ENCODE peak calls at places on chromosomes 11 and 22, in nine cellular contexts. K, A, C, G, E, Z, W, L and O are unnamed samples.

GRCh38 chr11:2814751-2815150 is 70.8 kb downstream of the CDKN1C start:
- DNase-seq in K (peak), A (no peak), C (no peak), G (no peak), E (no peak), Z (peak), W (peak), L (no peak), O (no peak)

GRCh38 chr11:85481862-85482261 is 145.3 kb downstream of the DLG2 start:
- DNase-seq in K (no peak), A (no peak), C (no peak), G (no peak), E (no peak), Z (no peak), W (no peak), L (no peak), O (no peak)

GRCh38 chr11:103480421-103480820 is 371.2 kb downstream of the DYNC2H1 start:
- DNase-seq in K (no peak), A (no peak), C (no peak), G (no peak), E (no peak), Z (no peak), W (no peak), L (no peak), O (no peak)

GRCh38 chr22:32590556-32590955 is 115.9 kb downstream of the FBXO7 start:
- DNase-seq in K (no peak), A (no peak), C (no peak), G (no peak), E (no peak), Z (no peak), W (no peak), L (no peak), O (no peak)

GRCh38 chr11:64019106-64020031 is 16.4 kb upstream of the FLRT1 start:
- DNase-seq in K (peak), A (no peak), C (no peak), G (no peak), E (no peak), Z (no peak), W (no peak), L (no peak), O (no peak)

GRCh38 chr11:104823638-104824037 is 74.6 kb downstream of the CASP12 start:
- DNase-seq in K (no peak), A (no peak), C (no peak), G (no peak), E (no peak), Z (no peak), W (no peak), L (no peak), O (no peak)

GRCh38 chr22:44383071-44383575 is 70.4 kb upstream of the SHISAL1 start:
- DNase-seq in K (peak), A (no peak), C (no peak), G (no peak), E (peak), Z (no peak), W (peak), L (no peak), O (no peak)

GRCh38 chr11:129849447-129850130 is 33.9 kb downstream of the TMEM45B start:
- DNase-seq in K (no peak), A (no peak), C (no peak), G (no peak), E (no peak), Z (no peak), W (peak), L (no peak), O (no peak)

GRCh38 chr22:29609139-29609538 is 5.7 kb downstream of the NF2 start:
- DNase-seq in K (no peak), A (no peak), C (no peak), G (no peak), E (no peak), Z (no peak), W (no peak), L (no peak), O (no peak)

GRCh38 chr22:44337658-44338004 is 24.9 kb upstream of the SHISAL1 start:
- DNase-seq in K (no peak), A (no peak), C (no peak), G (no peak), E (no peak), Z (peak), W (no peak), L (peak), O (no peak)

GRCh38 chr22:39518124-39518786 is 2.1 kb upstream of the ATF4 start:
- DNase-seq in K (no peak), A (no peak), C (no peak), G (no peak), E (no peak), Z (no peak), W (no peak), L (no peak), O (no peak)

GRCh38 chr11:15327786-15328231 is 213.1 kb downstream of the INSC start:
- DNase-seq in K (peak), A (no peak), C (peak), G (no peak), E (no peak), Z (peak), W (no peak), L (peak), O (peak)

GRCh38 chr11:76640540-76640939 is 30.0 kb downstream of the LRRC32 start:
- DNase-seq in K (no peak), A (no peak), C (no peak), G (no peak), E (no peak), Z (no peak), W (no peak), L (no peak), O (no peak)

GRCh38 chr22:25060522-25061071 is 108.1 kb downstream of the KIAA1671 start:
- DNase-seq in K (no peak), A (no peak), C (no peak), G (no peak), E (no peak), Z (no peak), W (no peak), L (no peak), O (no peak)

GRCh38 chr11:82703796-82704195 is 29.9 kb downstream of the FAM181B start:
- DNase-seq in K (no peak), A (no peak), C (no peak), G (no peak), E (no peak), Z (no peak), W (no peak), L (no peak), O (no peak)

GRCh38 chr11:75204012-75204674 is 36.4 kb upstream of the TPBGL start:
- DNase-seq in K (no peak), A (no peak), C (no peak), G (no peak), E (no peak), Z (no peak), W (no peak), L (no peak), O (no peak)

GRCh38 chr11:73189315-73189714 is 28.8 kb upstream of the P2RY2 start:
- DNase-seq in K (no peak), A (no peak), C (peak), G (no peak), E (no peak), Z (no peak), W (peak), L (peak), O (no peak)

GRCh38 chr11:10828407-10828806 is 19.7 kb upstream of the EIF4G2 start:
- DNase-seq in K (no peak), A (no peak), C (no peak), G (no peak), E (no peak), Z (no peak), W (no peak), L (no peak), O (no peak)

GRCh38 chr11:19200410-19201201 is 1.2 kb downstream of the CSRP3 start:
- DNase-seq in K (no peak), A (peak), C (no peak), G (peak), E (no peak), Z (no peak), W (no peak), L (peak), O (peak)

GRCh38 chr22:40202225-40202944 is 24.7 kb downstream of the TNRC6B start:
- DNase-seq in K (no peak), A (no peak), C (no peak), G (no peak), E (peak), Z (no peak), W (no peak), L (no peak), O (peak)

GRCh38 chr11:107882095-107882820 is 23.7 kb upstream of the SLC35F2 start:
- DNase-seq in K (no peak), A (no peak), C (no peak), G (no peak), E (no peak), Z (no peak), W (no peak), L (no peak), O (no peak)

GRCh38 chr11:18368236-18368635 is 26.1 kb upstream of the LDHA start:
- DNase-seq in K (no peak), A (no peak), C (no peak), G (no peak), E (no peak), Z (no peak), W (no peak), L (no peak), O (no peak)

GRCh38 chr11:65660038-65660437 is 2.7 kb downstream of the RELA start:
- DNase-seq in K (no peak), A (no peak), C (no peak), G (no peak), E (no peak), Z (peak), W (peak), L (no peak), O (no peak)

GRCh38 chr11:65662247-65662801 is 392 bp downstream of the RELA start:
- DNase-seq in K (no peak), A (no peak), C (no peak), G (no peak), E (no peak), Z (peak), W (no peak), L (no peak), O (no peak)

GRCh38 chr11:65661599-65662246 is 993 bp downstream of the RELA start:
- DNase-seq in K (no peak), A (no peak), C (no peak), G (no peak), E (no peak), Z (peak), W (peak), L (no peak), O (no peak)

GRCh38 chr11:65663634-65664200 is 1.0 kb upstream of the RELA start:
- DNase-seq in K (no peak), A (no peak), C (no peak), G (no peak), E (peak), Z (peak), W (peak), L (peak), O (peak)

GRCh38 chr11:65662802-65663633 is at the start of gene RELA:
- DNase-seq in K (peak), A (peak), C (peak), G (peak), E (peak), Z (peak), W (peak), L (peak), O (peak)
- TF ChIP-seq POLR2A in K (peak), A (peak), C (no peak), G (peak), E (peak), Z (peak), W (no peak), L (peak), O (peak)

GRCh38 chr11:36432747-36433146 is 77.3 kb downstream of the TRAF6 start:
- DNase-seq in K (no peak), A (no peak), C (no peak), G (no peak), E (no peak), Z (no peak), W (no peak), L (no peak), O (no peak)

GRCh38 chr11:36436084-36436483 is 74.0 kb downstream of the TRAF6 start:
- DNase-seq in K (no peak), A (no peak), C (no peak), G (no peak), E (no peak), Z (no peak), W (no peak), L (no peak), O (no peak)

GRCh38 chr11:36437413-36437812 is 72.7 kb downstream of the TRAF6 start:
- DNase-seq in K (no peak), A (no peak), C (no peak), G (no peak), E (no peak), Z (no peak), W (no peak), L (no peak), O (no peak)

GRCh38 chr11:36433896-36434295 is 76.2 kb downstream of the TRAF6 start:
- DNase-seq in K (no peak), A (no peak), C (no peak), G (no peak), E (no peak), Z (no peak), W (no peak), L (no peak), O (no peak)

DNA sequence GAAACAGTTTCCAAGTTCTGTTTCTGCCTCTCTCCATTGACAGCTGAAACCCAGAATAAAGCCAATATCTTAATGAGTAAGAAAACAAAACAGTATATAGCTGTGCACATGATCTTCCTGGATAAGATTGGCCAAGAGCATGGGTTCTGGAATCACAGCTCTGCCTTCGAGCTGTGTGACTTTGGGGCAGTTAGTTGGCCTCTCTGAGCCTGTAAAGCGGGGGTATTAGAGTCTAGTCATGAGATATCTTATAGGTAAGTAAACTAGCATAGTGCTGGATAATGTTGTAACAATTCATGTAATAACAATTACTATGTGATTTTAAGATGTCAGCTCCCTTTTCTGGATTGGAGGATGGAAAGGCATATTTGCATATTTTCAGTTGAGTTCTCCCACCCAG is 73.5 kb downstream of the TRAF6 start:
- DNase-seq in K (no peak), A (no peak), C (no peak), G (no peak), E (no peak), Z (no peak), W (no peak), L (no peak), O (no peak)
- TF ChIP-seq POLR2A in K (no peak), A (no peak), C (no peak), G (no peak), E (no peak), Z (no peak), W (no peak), L (no peak), O (no peak)

DNA sequence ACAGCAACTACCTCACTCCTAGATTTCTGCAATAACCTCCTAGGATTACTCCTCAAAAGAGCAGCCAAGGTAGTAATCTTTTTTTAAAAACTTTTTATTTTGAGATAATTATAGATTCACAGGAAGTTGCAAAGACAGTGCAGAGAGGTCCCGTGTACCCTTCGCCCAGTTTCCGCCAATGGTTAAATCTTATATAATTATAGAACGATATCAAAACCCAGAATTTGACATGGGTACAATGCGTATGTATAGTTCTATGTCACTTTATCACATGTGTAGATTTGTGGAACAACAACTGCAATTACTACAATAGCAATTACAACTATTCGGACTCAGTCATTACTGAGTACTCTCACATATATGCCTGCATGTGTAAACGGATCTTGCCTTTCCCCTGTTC is 94.8 kb upstream of the APOA1 start:
- DNase-seq in K (no peak), A (no peak), C (no peak), G (no peak), E (no peak), Z (no peak), W (no peak), L (no peak), O (no peak)
- TF ChIP-seq POLR2A in K (no peak), A (no peak), C (no peak), G (no peak), E (no peak), Z (no peak), W (no peak), L (no peak), O (no peak)

DNA sequence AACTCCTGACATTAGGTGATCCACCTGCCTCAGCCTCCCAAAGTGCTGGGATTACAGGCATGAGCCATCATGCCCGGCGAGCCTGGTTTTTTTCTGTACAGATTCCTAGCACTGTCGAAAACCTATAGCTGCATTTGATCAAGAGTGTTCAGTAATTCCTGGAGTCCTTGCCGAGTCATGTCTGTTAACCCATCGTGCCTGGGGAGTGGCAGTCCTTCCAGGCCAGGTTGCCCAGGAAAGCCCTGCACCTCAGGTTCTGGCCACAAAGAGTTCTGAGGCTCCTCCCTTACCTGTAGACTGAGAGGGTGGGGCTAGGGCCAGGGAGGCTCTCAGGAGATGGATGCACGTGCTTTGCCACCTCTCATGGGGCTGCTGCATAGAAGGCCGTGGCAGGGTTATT is 17.0 kb downstream of the YDJC start:
- DNase-seq in K (no peak), A (no peak), C (no peak), G (no peak), E (no peak), Z (no peak), W (no peak), L (peak), O (no peak)
- TF ChIP-seq POLR2A in K (no peak), A (no peak), C (no peak), G (no peak), E (no peak), Z (no peak), W (no peak), L (no peak), O (no peak)

DNA sequence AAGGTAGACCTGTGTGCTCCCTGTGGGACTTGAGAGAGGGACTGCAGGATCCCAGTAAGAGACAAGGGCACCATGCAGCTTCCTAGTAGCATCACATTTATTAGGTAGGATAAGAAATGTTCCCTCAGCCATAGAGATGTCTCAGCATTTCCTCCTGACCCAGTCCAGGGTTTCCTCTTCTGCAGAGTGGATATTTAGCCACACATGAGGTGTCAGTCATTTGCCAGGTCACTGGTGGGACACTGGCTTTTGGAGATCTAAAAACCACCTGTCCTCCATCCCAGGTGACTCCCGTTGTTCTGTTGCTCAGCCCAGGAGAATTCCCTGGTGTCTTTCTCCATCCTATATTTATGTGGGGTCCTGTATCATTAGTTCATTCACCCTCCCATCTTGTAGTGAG is 117.5 kb upstream of the NNMT start:
- DNase-seq in K (no peak), A (peak), C (no peak), G (no peak), E (no peak), Z (no peak), W (no peak), L (no peak), O (no peak)
- TF ChIP-seq POLR2A in K (no peak), A (no peak), C (no peak), G (no peak), E (no peak), Z (no peak), W (no peak), L (no peak), O (no peak)

DNA sequence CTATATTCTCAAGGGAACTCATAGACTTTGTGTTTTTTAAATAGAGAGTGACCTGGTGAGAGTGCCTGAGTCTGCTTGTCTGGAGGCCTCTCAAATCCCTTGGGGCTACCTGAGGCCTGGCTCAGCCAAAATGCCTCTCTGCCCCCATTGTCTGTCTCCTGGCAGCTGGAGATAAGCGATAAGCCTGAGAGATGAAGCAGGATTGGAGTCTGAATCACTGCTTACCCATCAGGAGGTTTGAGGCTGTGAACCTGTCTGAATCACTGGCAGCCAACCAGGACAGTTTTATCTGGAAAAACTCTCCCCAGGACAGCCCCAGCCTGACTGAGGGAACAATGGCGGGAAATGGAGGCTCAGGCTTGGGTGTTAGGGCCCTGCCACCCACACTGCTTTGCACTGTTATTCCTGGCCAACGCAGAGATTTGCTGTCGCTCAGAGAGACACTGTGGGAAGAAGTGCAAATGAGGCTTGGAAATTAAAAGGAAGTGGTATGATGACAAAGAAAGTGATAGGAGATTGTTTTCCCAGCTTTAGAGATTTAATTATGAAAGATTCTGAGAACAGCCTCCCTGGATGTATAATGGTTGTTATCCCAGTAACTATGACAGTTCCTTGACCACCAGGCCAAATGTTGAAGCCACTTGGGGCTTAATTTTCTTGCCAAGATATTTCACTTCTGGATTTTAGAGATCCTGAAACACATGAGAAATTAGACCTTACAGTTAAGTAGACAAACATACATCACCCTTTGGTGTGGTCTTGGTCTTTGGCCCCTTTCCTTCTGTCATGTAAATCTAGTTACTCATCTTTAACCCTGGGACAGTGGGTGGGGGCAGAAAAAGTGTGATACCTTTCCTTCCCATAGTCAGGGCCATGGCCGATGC is 102.1 kb downstream of the RASSF10 start:
- DNase-seq in K (no peak), A (no peak), C (no peak), G (no peak), E (no peak), Z (no peak), W (no peak), L (no peak), O (no peak)
- TF ChIP-seq POLR2A in K (no peak), A (no peak), C (no peak), G (no peak), E (no peak), Z (no peak), W (no peak), L (no peak), O (no peak)